ENCODE peak calls at places on chromosomes 6 and 20, in eight cellular contexts. W, S, X, E, H, J, C and F are unnamed samples.

GRCh38 chr6:161327360-161327953 is 53.6 kb upstream of the AGPAT4 start:
- DNase-seq in W (no peak), S (peak), X (no peak), E (peak), H (no peak), J (no peak), C (no peak), F (no peak)

GRCh38 chr20:49385471-49385870 is 97.0 kb downstream of the KCNB1 start:
- DNase-seq in W (peak), S (peak), X (peak), E (peak), H (peak), J (no peak), C (no peak), F (no peak)

GRCh38 chr20:25195962-25196700 is 619 bp downstream of the ENTPD6 start:
- DNase-seq in W (no peak), S (peak), X (peak), E (no peak), H (peak), J (peak), C (peak), F (no peak)

GRCh38 chr20:10786678-10787077 is 112.9 kb upstream of the JAG1 start:
- DNase-seq in W (no peak), S (no peak), X (no peak), E (no peak), H (no peak), J (no peak), C (no peak), F (no peak)

GRCh38 chr6:157287247-157287850 is 36.0 kb downstream of the TMEM242 start:
- DNase-seq in W (no peak), S (no peak), X (no peak), E (no peak), H (no peak), J (no peak), C (no peak), F (no peak)

GRCh38 chr6:6752129-6752528 is 163.6 kb downstream of the LY86 start:
- DNase-seq in W (peak), S (no peak), X (no peak), E (peak), H (no peak), J (no peak), C (no peak), F (no peak)

GRCh38 chr6:155505560-155505959 is 49.9 kb upstream of the NOX3 start:
- DNase-seq in W (no peak), S (no peak), X (peak), E (peak), H (no peak), J (no peak), C (no peak), F (no peak)

GRCh38 chr6:42960243-42961019 is at the start of gene GNMT:
- DNase-seq in W (no peak), S (no peak), X (no peak), E (no peak), H (peak), J (peak), C (peak), F (peak)

GRCh38 chr6:154229796-154230195 is 126.8 kb downstream of the IPCEF1 start:
- DNase-seq in W (no peak), S (no peak), X (no peak), E (no peak), H (no peak), J (no peak), C (no peak), F (no peak)

GRCh38 chr6:122530440-122531046 is 58.9 kb upstream of the SERINC1 start:
- DNase-seq in W (peak), S (peak), X (peak), E (peak), H (peak), J (peak), C (peak), F (no peak)
- TF ChIP-seq CTCF in W (peak), S (peak), X (peak), E (peak), H (peak), J (peak), C (peak), F (peak)

GRCh38 chr20:4025679-4026078 is 10.3 kb upstream of the RNF24 start:
- DNase-seq in W (no peak), S (no peak), X (no peak), E (no peak), H (no peak), J (no peak), C (no peak), F (no peak)

GRCh38 chr20:4022386-4023350 is 7.3 kb upstream of the RNF24 start:
- DNase-seq in W (peak), S (no peak), X (no peak), E (no peak), H (no peak), J (no peak), C (no peak), F (no peak)

GRCh38 chr20:4025125-4025524 is 9.8 kb upstream of the RNF24 start:
- DNase-seq in W (no peak), S (no peak), X (no peak), E (no peak), H (no peak), J (no peak), C (no peak), F (no peak)

GRCh38 chr20:4027590-4028265 is 12.4 kb upstream of the RNF24 start:
- DNase-seq in W (no peak), S (no peak), X (no peak), E (no peak), H (no peak), J (no peak), C (no peak), F (no peak)

DNA sequence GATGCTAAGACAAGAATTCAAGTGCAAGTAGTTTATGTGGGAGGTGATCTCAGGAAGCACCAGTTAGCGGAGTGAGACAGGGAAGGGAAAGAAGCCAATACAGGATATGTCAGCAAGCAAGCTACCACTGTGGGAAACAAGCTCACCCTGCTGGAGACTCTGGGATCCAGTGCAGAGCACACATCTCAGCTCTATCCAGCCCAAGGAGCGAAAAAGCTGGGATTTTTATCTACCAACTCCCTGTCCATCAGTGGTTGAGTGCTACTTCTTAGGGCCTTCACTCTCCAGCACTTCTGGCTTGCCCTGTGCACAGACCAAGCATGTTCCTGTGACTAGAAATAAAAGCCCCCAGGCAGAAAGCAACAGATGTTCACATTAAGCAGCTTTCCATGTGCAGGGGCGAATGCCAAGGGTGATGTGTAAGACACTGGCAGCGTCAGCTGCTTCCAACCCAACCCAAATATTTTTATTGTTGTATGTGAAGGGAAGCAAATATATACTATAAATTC is 10.8 kb upstream of the RNF24 start:
- DNase-seq in W (peak), S (peak), X (peak), E (peak), H (peak), J (no peak), C (no peak), F (no peak)
- TF ChIP-seq CTCF in W (peak), S (peak), X (peak), E (peak), H (peak), J (peak), C (no peak), F (no peak)

GRCh38 chr6:35757461-35758123 is 18.8 kb upstream of the CLPSL2 start:
- DNase-seq in W (peak), S (peak), X (peak), E (no peak), H (peak), J (no peak), C (peak), F (no peak)
- TF ChIP-seq CTCF in W (peak), S (peak), X (peak), E (peak), H (peak), J (peak), C (no peak), F (no peak)

DNA sequence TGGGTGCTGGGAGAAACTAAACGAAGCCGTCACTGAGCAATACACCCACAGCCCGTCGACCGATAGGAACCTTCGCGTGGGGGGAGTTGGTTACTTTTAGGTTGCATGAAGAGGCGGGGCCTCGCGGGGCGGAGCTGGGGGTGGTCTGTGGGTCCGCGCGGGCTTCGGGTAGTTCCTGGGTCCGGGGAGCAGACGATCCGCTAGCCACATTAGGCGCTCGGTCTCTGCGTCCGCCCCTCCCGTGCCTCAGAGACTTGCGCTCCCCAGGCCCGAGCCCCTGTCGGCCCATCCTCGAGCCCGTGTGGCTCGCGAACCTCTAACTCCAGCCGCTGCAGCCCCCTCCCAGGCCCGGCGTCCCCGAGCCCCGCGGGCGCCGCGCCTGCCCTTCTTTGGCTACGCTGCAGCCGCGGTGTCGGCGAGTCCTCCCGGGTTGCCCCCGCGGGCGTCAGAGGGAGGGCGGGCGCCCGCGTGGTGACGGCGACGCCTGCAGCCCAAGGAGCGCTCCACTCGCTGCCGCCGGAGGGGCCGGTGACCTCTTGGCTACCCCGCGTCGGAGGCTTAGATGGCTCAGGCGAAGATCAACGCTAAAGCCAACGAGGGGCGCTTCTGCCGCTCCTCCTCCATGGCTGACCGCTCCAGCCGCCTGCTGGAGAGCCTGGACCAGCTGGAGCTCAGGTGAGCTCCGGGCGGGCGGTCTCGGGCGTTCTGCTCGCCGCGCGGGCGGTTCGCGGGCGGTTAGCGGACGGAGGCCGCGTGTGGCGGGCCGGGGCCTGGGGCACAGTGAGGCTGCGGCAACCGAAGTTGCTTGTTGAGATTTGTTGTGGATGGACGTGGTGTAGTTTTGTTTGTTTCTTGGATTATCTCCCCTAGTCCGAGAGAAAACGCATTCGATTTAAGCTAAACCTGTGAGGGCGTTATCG is at the start of gene BAG2:
- DNase-seq in W (peak), S (peak), X (peak), E (peak), H (peak), J (peak), C (peak), F (peak)
- TF ChIP-seq CTCF in W (peak), S (peak), X (peak), E (no peak), H (peak), J (peak), C (no peak), F (peak)

DNA sequence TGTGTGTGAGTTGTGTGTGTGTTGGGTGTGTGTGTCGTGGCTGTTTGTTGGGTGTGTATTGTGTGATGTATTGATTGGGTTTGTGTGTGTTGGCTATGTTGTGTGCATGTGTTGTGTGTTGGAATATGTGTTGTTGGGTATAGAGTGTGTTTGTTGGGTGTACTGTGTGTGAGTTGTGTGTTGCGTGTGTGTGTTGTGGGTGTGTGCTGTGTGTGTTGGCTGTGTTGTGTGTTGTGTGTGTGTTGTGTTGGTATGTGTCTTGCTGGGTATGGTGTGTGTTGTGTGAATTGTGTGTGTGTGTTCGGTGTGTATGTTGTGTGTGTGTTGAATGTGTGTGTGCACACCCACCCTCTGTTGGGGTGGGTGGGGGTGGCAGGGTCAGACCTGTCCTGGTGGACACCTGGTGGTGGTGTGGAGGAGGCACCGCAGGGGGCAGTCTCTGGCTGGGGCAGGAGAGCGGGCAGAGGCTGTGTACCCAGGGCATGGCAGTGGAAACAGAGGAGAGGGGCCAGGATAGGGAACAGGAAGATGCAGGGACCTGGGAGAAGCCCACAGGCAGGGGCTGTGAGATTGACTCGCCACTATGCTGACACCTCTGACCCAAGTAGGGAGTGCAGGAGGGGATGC is 25.5 kb upstream of the PXDC1 start:
- DNase-seq in W (no peak), S (no peak), X (no peak), E (no peak), H (no peak), J (no peak), C (no peak), F (no peak)
- TF ChIP-seq CTCF in W (no peak), S (no peak), X (no peak), E (no peak), H (peak), J (peak), C (no peak), F (no peak)

DNA sequence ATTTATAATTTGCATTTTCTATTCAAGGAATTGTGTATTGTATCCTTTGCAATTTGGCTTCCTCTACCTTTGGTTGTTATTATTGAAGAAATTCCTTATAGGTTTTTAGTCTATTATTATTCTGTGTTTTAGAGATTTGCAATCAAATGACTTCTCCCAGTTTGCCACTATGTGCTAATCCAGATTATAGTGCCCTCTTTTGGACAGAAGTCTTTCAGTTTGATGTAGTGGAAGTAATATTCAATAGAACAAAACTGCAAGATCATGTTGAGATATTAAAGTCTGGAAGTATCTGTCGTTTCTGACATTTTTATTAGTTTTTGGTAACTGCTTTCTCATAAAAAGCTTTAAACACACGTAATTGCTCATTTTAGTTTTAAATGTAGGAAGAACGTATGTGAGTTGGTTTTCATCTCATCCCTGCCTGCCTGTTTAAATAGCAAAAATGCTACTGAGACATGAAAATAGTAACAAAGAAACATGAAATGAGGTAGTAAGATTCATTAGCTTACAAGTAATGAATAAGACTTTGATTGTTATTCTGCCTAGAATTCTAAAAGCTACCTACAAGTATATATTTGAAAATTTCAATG is 72.8 kb downstream of the RTN4IP1 start:
- DNase-seq in W (peak), S (peak), X (peak), E (peak), H (no peak), J (no peak), C (no peak), F (no peak)
- TF ChIP-seq CTCF in W (peak), S (peak), X (peak), E (peak), H (no peak), J (no peak), C (no peak), F (no peak)

GRCh38 chr20:33262658-33263065 is 20.4 kb upstream of the BPIFB1 start:
- DNase-seq in W (peak), S (peak), X (peak), E (peak), H (peak), J (peak), C (peak), F (peak)
- TF ChIP-seq CTCF in W (peak), S (peak), X (peak), E (peak), H (peak), J (peak), C (no peak), F (no peak)

GRCh38 chr6:95248501-95248900 is 328.8 kb upstream of the MANEA start:
- DNase-seq in W (peak), S (peak), X (no peak), E (no peak), H (no peak), J (no peak), C (no peak), F (no peak)
- TF ChIP-seq CTCF in W (no peak), S (no peak), X (no peak), E (no peak), H (no peak), J (no peak), C (no peak), F (no peak)

GRCh38 chr6:139135578-139136545 is 982 bp downstream of the HECA start:
- DNase-seq in W (peak), S (peak), X (no peak), E (no peak), H (peak), J (peak), C (peak), F (peak)
- TF ChIP-seq CTCF in W (no peak), S (no peak), X (peak), E (no peak), H (no peak), J (peak), C (no peak), F (no peak)

GRCh38 chr6:105507811-105508210 is 104.9 kb upstream of the PREP start:
- DNase-seq in W (peak), S (no peak), X (no peak), E (peak), H (no peak), J (no peak), C (no peak), F (no peak)

GRCh38 chr6:105510746-105511145 is 107.9 kb upstream of the PREP start:
- DNase-seq in W (peak), S (peak), X (no peak), E (peak), H (no peak), J (no peak), C (no peak), F (no peak)

GRCh38 chr6:105514306-105514705 is 111.4 kb upstream of the PREP start:
- DNase-seq in W (no peak), S (no peak), X (no peak), E (no peak), H (no peak), J (no peak), C (no peak), F (no peak)

GRCh38 chr6:105511639-105512038 is 108.8 kb upstream of the PREP start:
- DNase-seq in W (no peak), S (no peak), X (no peak), E (no peak), H (no peak), J (no peak), C (no peak), F (no peak)

DNA sequence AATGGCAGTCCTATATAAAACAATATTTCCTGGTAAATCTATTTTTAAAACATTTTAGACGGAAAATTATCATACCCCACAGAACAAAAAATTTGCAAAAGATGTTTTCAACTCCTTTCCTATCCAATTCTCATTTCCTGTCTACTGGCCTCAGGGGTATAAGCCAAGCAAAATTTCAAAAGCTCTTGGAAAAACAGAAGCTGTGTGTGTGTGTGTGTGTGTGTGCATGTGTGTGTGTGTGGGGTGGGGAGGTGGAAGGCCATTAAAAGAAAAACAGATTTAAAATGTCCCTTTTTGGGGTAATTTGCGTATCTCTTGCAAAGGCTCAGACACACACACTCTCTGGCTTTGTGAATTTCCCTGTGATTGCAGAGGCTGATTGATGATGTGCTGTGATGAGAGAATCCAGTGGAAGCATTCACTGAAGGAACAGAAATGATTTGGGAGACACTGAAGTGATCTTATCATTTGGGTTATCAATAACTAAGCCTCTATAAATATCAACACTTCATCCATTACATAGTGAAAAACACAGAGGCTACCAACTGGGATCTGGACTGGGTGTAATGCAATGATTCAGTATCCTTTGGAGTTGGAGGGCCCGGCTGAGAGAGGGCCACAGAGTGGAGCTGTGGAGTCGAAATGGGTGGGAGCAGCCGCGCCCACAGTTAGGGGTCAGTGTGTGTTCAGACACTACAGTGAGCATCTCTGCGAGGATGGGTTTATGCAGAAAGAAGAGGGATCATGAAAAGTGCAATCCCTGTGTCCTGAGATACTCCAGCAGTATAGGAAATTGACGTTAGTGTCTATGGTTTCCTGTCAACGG is 106.8 kb upstream of the PREP start:
- DNase-seq in W (no peak), S (peak), X (no peak), E (no peak), H (no peak), J (no peak), C (peak), F (no peak)
- TF ChIP-seq CTCF in W (peak), S (peak), X (peak), E (peak), H (no peak), J (peak), C (no peak), F (no peak)